ENCODE peak calls at places on chromosomes 11 and 22, in four cellular contexts. A, C, E and L are unnamed samples.

GRCh38 chr11:16923987-16924386 is 90.2 kb downstream of the PLEKHA7 start:
- DNase-seq in A (no peak), C (no peak), E (peak), L (no peak)

GRCh38 chr11:72578541-72578940 is 95.7 kb downstream of the PDE2A start:
- DNase-seq in A (no peak), C (no peak), E (no peak), L (no peak)

GRCh38 chr11:20631525-20632168 is 32.2 kb downstream of the SLC6A5 start:
- DNase-seq in A (no peak), C (no peak), E (no peak), L (no peak)

GRCh38 chr11:114448749-114449484 is 9.7 kb downstream of the REXO2 start:
- DNase-seq in A (no peak), C (no peak), E (no peak), L (no peak)

GRCh38 chr11:133541331-133542095 is 9.2 kb upstream of the OPCML start:
- DNase-seq in A (no peak), C (no peak), E (no peak), L (no peak)

GRCh38 chr22:37082251-37082650 is 27.3 kb downstream of the TMPRSS6 start:
- DNase-seq in A (no peak), C (no peak), E (no peak), L (no peak)

GRCh38 chr11:1639102-1639620 is 9.6 kb downstream of the KRTAP5-5 start:
- DNase-seq in A (no peak), C (no peak), E (no peak), L (no peak)

GRCh38 chr11:26623076-26623666 is 51.1 kb upstream of the MUC15 start:
- DNase-seq in A (peak), C (no peak), E (no peak), L (no peak)

GRCh38 chr11:65448418-65449196 is 26.0 kb downstream of the NEAT1 start:
- DNase-seq in A (no peak), C (no peak), E (peak), L (no peak)

GRCh38 chr11:3994030-3994640 is 100.5 kb upstream of the RRM1 start:
- DNase-seq in A (no peak), C (peak), E (peak), L (no peak)

GRCh38 chr11:101987370-101987769 is 59.9 kb upstream of the CFAP300 start:
- DNase-seq in A (no peak), C (no peak), E (no peak), L (no peak)

GRCh38 chr11:126500981-126501380 is 145.5 kb downstream of the ST3GAL4 start:
- DNase-seq in A (no peak), C (no peak), E (no peak), L (no peak)

GRCh38 chr11:117145393-117145761 is 1.3 kb downstream of the PAFAH1B2 start:
- DNase-seq in A (peak), C (peak), E (peak), L (no peak)

GRCh38 chr11:117821431-117821830 is 3.1 kb downstream of the FXYD2 start:
- DNase-seq in A (no peak), C (no peak), E (no peak), L (no peak)

GRCh38 chr11:95897731-95898130 is 26.2 kb downstream of the MTMR2 start:
- DNase-seq in A (no peak), C (no peak), E (no peak), L (no peak)

GRCh38 chr11:117230286-117230961 is 1.4 kb downstream of the PCSK7 start:
- DNase-seq in A (no peak), C (no peak), E (no peak), L (peak)

GRCh38 chr11:127006311-127006710 is 5.7 kb upstream of the KIRREL3 start:
- DNase-seq in A (no peak), C (no peak), E (no peak), L (no peak)

GRCh38 chr22:24512043-24512442 is 16.9 kb downstream of the UPB1 start:
- DNase-seq in A (no peak), C (no peak), E (no peak), L (no peak)

GRCh38 chr11:70628176-70628860 is 230.0 kb downstream of the CTTN start:
- DNase-seq in A (no peak), C (no peak), E (no peak), L (no peak)

GRCh38 chr22:22942511-22943329 is 55.1 kb downstream of the IGLL5 start:
- DNase-seq in A (peak), C (peak), E (peak), L (peak)

GRCh38 chr11:14538926-14539554 is 18.9 kb upstream of the PSMA1 start:
- DNase-seq in A (no peak), C (no peak), E (no peak), L (no peak)

GRCh38 chr22:22210375-22210774 is 34.2 kb upstream of the VPREB1 start:
- DNase-seq in A (no peak), C (no peak), E (no peak), L (no peak)

GRCh38 chr11:114150671-114151070 is 91.2 kb downstream of the ZBTB16 start:
- DNase-seq in A (no peak), C (no peak), E (peak), L (no peak)

GRCh38 chr11:73215191-73216134 is 2.6 kb upstream of the P2RY2 start:
- DNase-seq in A (no peak), C (no peak), E (no peak), L (no peak)

GRCh38 chr22:23533771-23534191 is 46.3 kb downstream of the IGLL1 start:
- DNase-seq in A (no peak), C (no peak), E (peak), L (no peak)

GRCh38 chr22:23072035-23072910 is 2.0 kb downstream of the GNAZ start:
- DNase-seq in A (no peak), C (no peak), E (no peak), L (no peak)

GRCh38 chr11:358129-358805 is 11.0 kb upstream of the B4GALNT4 start:
- DNase-seq in A (no peak), C (no peak), E (peak), L (no peak)

GRCh38 chr22:19566599-19567382 is 42.6 kb upstream of the CLDN5 start:
- DNase-seq in A (no peak), C (no peak), E (peak), L (no peak)

GRCh38 chr22:17098379-17098819 is 13.6 kb downstream of the IL17RA start:
- DNase-seq in A (no peak), C (no peak), E (no peak), L (no peak)

GRCh38 chr22:27617214-27617881 is 184.2 kb downstream of the MN1 start:
- DNase-seq in A (no peak), C (no peak), E (no peak), L (no peak)

GRCh38 chr11:76362716-76363115 is 18.2 kb downstream of the THAP12 start:
- DNase-seq in A (no peak), C (no peak), E (no peak), L (no peak)

GRCh38 chr11:24298126-24298525 is 198.7 kb upstream of the LUZP2 start:
- DNase-seq in A (no peak), C (no peak), E (no peak), L (no peak)

GRCh38 chr11:128549256-128549944 is 38.0 kb downstream of the ETS1 start:
- DNase-seq in A (no peak), C (no peak), E (no peak), L (no peak)

GRCh38 chr22:24380220-24381218 is 46.9 kb upstream of the ADORA2A start:
- DNase-seq in A (no peak), C (no peak), E (no peak), L (no peak)

GRCh38 chr11:76251223-76251575 is 44.9 kb upstream of the WNT11 start:
- DNase-seq in A (no peak), C (no peak), E (no peak), L (no peak)

GRCh38 chr11:19963697-19964340 is 196.5 kb downstream of the DBX1 start:
- DNase-seq in A (no peak), C (no peak), E (no peak), L (no peak)

GRCh38 chr11:16356751-16357365 is 512 bp upstream of the SOX6 start:
- DNase-seq in A (no peak), C (no peak), E (no peak), L (no peak)

GRCh38 chr11:83092488-83093384 is 21.0 kb upstream of the RAB30 start:
- DNase-seq in A (peak), C (peak), E (no peak), L (no peak)

DNA sequence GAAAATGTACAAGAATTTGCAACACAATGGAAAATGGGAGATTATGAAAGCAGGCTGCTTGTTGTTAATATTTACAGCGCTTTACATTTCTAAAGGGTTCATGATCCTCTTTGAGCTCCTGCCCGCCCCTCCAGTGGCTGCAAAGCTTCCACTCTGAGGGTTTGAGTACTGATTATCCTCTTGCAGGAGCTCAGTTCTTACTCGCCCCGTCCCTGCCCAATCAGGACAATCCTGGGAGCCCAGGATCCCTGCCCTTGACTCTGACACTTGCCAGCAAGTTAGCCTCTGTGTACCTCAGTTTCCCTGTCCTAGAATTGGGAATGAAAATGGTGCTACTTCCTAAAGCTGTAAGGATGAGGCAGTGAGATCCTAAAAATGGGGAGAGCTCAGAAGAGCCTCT is 645.2 kb downstream of the TBC1D22A start:
- DNase-seq in A (no peak), C (no peak), E (no peak), L (no peak)
- TF ChIP-seq CHD4 in A (no peak), C (no peak), E (no peak), L (no peak)

GRCh38 chr11:119382101-119382500 is 611 bp upstream of the USP2 start:
- DNase-seq in A (no peak), C (no peak), E (peak), L (no peak)
- TF ChIP-seq POLR2AphosphoS2 in A (no peak), C (no peak), E (no peak), L (no peak)

GRCh38 chr22:39725351-39726035 is 154.9 kb downstream of the CACNA1I start:
- DNase-seq in A (no peak), C (no peak), E (no peak), L (no peak)
- TF ChIP-seq CHD4 in A (no peak), C (no peak), E (no peak), L (no peak)

DNA sequence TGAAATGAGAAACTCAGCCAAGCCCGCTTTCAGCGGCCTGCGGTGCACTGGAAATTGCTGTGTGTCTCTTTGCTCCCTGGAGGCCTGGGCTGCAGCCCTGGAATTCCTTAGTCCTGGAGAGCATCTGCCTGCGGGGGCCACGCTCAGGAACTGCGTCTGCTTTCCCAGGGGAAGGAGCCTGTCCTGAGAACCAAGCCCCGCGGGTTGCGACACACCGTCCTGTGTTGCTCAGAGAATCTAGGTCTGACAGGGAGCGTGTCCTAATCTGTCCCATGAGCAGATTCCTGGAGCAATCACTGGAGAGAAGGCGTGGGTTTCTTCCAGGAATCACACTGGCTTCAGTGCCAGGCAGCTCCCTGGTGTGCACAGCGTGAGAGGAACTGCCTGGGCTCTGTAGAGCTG is 708.1 kb downstream of the BRD1 start:
- DNase-seq in A (no peak), C (no peak), E (no peak), L (no peak)
- TF ChIP-seq POLR2AphosphoS2 in A (no peak), C (no peak), E (no peak), L (no peak)

GRCh38 chr22:41746563-41747400 is 47.5 kb downstream of the MEI1 start:
- DNase-seq in A (peak), C (peak), E (peak), L (peak)

GRCh38 chr22:41739576-41739975 is 40.3 kb downstream of the MEI1 start:
- DNase-seq in A (no peak), C (no peak), E (no peak), L (peak)

GRCh38 chr22:41745968-41746367 is 46.7 kb downstream of the MEI1 start:
- DNase-seq in A (no peak), C (no peak), E (no peak), L (no peak)

DNA sequence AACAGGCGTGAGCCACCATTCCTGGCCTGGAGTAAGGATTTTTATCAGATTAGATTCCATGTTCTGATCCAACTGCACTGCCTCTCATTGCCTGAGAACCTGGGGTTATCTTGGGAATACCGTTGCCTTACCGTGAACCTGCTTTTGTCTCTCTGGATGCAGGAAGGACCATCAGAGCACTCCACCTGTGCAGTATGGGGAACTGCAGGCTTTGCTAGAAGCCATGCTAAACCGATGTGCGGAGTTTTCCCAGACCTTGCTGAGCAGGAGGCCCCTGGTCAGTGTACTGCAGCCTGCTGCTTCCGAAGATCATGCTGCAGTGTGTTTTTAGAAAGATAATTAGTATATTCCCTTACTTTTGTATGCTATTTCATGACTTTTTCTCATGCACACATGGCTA is 43.6 kb downstream of the MEI1 start:
- DNase-seq in A (no peak), C (no peak), E (no peak), L (no peak)
- TF ChIP-seq CHD4 in A (no peak), C (no peak), E (no peak), L (no peak)

GRCh38 chr11:108959124-108959761 is 294.4 kb downstream of the DDX10 start:
- DNase-seq in A (no peak), C (no peak), E (no peak), L (no peak)
- TF ChIP-seq POLR2AphosphoS2 in A (no peak), C (no peak), E (no peak), L (no peak)

GRCh38 chr11:33387586-33387985 is 130.4 kb downstream of the HIPK3 start:
- DNase-seq in A (no peak), C (no peak), E (no peak), L (peak)
- TF ChIP-seq CHD4 in A (no peak), C (no peak), E (no peak), L (no peak)

GRCh38 chr22:44685384-44686056 is 16.5 kb upstream of the PRR5 start:
- DNase-seq in A (peak), C (no peak), E (peak), L (peak)
- TF ChIP-seq POLR2AphosphoS2 in A (no peak), C (no peak), E (no peak), L (no peak)